ENCODE peak calls at places on chromosome 22, in eight cellular contexts. M is progenitor cell of endocrine pancreas, B is activated gamma-delta T cell treated with Interleukin-2 at 50 U/mL for 16 hours, R is brain microvascular endothelial cell, G is erythroblast, S is cardiac muscle cell, F is astrocyte of the cerebellum, P is IMR-90. Z is an unnamed sample.
A peak's percentile ranks its signal among the peaks of the same experiment; 100 is the strongest.

GRCh38 chr22:43407591-43407990 is 4.2 kb upstream of the MPPED1 start:
- DNase-seq in S (no peak), P (no peak), G (no peak), M (no peak), B (no peak), F (no peak), R (no peak), Z (no peak)

GRCh38 chr22:43312608-43313007 is 30.6 kb downstream of the SCUBE1 start:
- DNase-seq in F (no peak), G (no peak), M (no peak), P (no peak), S (no peak), R (no peak), B (no peak), Z (no peak)

GRCh38 chr22:40764743-40765441 is 54.3 kb downstream of the SLC25A17 start:
- DNase-seq in M (no peak), F (no peak), R (no peak), B (peak; percentile 6), P (no peak), G (no peak), S (no peak), Z (no peak)

GRCh38 chr22:37806409-37807338 is 1.1 kb upstream of the GCAT start:
- DNase-seq in M (no peak), S (peak; percentile 46), B (no peak), G (peak; percentile 88), P (peak; percentile 52), F (peak; percentile 47), R (no peak), Z (no peak)

GRCh38 chr22:39729141-39729934 is 158.8 kb downstream of the CACNA1I start:
- DNase-seq in F (no peak), M (no peak), R (no peak), B (no peak), P (no peak), G (no peak), S (no peak), Z (no peak)

GRCh38 chr22:45218974-45219373 is 21.7 kb downstream of the KIAA0930 start:
- DNase-seq in F (no peak), S (no peak), G (no peak), M (no peak), B (no peak), R (peak; percentile 17), P (peak; percentile 37), Z (peak; percentile 88)

GRCh38 chr22:37627545-37627944 is 11.9 kb upstream of the SH3BP1 start:
- DNase-seq in G (no peak), R (no peak), B (peak; percentile 64), M (no peak), S (no peak), F (no peak), P (no peak), Z (no peak)

GRCh38 chr22:31046591-31047226 is 34.4 kb upstream of the SMTN start:
- DNase-seq in B (no peak), P (peak; percentile 13), G (no peak), S (peak; percentile 81), M (no peak), R (no peak), F (no peak), Z (no peak)

GRCh38 chr22:24325105-24325757 is 54.6 kb downstream of the SPECC1L start:
- DNase-seq in P (peak; percentile 92), M (no peak), G (peak; percentile 60), F (peak; percentile 76), R (peak; percentile 73), B (no peak), S (peak; percentile 91), Z (peak; percentile 88)

GRCh38 chr22:36986242-36986821 is 32.9 kb downstream of the TST start:
- DNase-seq in B (no peak), M (no peak), G (peak; percentile 75), F (no peak), R (no peak), S (no peak), P (no peak), Z (no peak)

GRCh38 chr22:30008401-30008800 is 71.9 kb upstream of the HORMAD2 start:
- DNase-seq in F (no peak), R (no peak), M (no peak), S (no peak), P (no peak), G (no peak), B (no peak), Z (no peak)

GRCh38 chr22:32144875-32145274 is 14.2 kb downstream of the C22orf42 start:
- DNase-seq in S (no peak), M (no peak), G (no peak), R (no peak), B (no peak), P (no peak), F (no peak), Z (no peak)

GRCh38 chr22:45511847-45512261 is 9.2 kb downstream of the FBLN1 start:
- DNase-seq in G (no peak), P (peak; percentile 93), R (peak; percentile 70), M (no peak), B (no peak), F (peak; percentile 80), S (peak; percentile 93), Z (peak; percentile 97)

GRCh38 chr22:45598596-45599217 is 72.9 kb upstream of the ATXN10 start:
- DNase-seq in B (no peak), G (no peak), M (no peak), R (no peak), P (no peak), S (no peak), F (no peak), Z (no peak)

GRCh38 chr22:27613099-27614089 is 188.2 kb downstream of the MN1 start:
- DNase-seq in G (no peak), R (no peak), F (no peak), M (no peak), P (no peak), B (no peak), S (no peak), Z (no peak)

GRCh38 chr22:44248926-44249325 is 63.8 kb downstream of the SHISAL1 start:
- DNase-seq in M (no peak), F (no peak), S (no peak), R (no peak), P (no peak), G (no peak), B (no peak), Z (no peak)

GRCh38 chr22:48926663-48927062 is 901.0 kb downstream of the BRD1 start:
- DNase-seq in S (no peak), P (no peak), B (no peak), G (no peak), F (no peak), R (no peak), M (no peak), Z (no peak)

GRCh38 chr22:37279469-37279868 is 2.8 kb upstream of the CYTH4 start:
- DNase-seq in R (no peak), B (no peak), G (no peak), M (no peak), P (peak; percentile 9), S (no peak), F (peak; percentile 49), Z (no peak)

GRCh38 chr22:42868751-42869251 is 11.7 kb upstream of the ARFGAP3 start:
- DNase-seq in S (peak; percentile 28), M (no peak), G (no peak), R (no peak), P (peak; percentile 17), F (peak; percentile 67), B (no peak), Z (no peak)

GRCh38 chr22:24466831-24467249 is 28.3 kb upstream of the UPB1 start:
- DNase-seq in S (peak; percentile 89), P (peak; percentile 74), F (peak; percentile 61), G (no peak), R (peak; percentile 93), M (no peak), B (no peak), Z (peak; percentile 65)

GRCh38 chr22:43376765-43377485 is 33.8 kb upstream of the SCUBE1 start:
- DNase-seq in B (peak; percentile 71), F (no peak), M (no peak), R (peak; percentile 14), G (no peak), P (no peak), S (peak; percentile 25), Z (no peak)

GRCh38 chr22:39312410-39312809 is 7.0 kb downstream of the RPL3 start:
- DNase-seq in G (no peak), B (no peak), F (no peak), R (no peak), P (no peak), M (no peak), S (no peak), Z (no peak)

GRCh38 chr22:36048911-36049677 is 20.5 kb upstream of the RBFOX2 start:
- DNase-seq in F (no peak), G (no peak), P (peak; percentile 77), S (peak; percentile 55), M (no peak), R (peak; percentile 52), B (no peak), Z (peak; percentile 23)

GRCh38 chr22:30045001-30045887 is 35.0 kb upstream of the HORMAD2 start:
- DNase-seq in R (no peak), M (no peak), S (no peak), B (no peak), G (no peak), F (no peak), P (no peak), Z (no peak)

GRCh38 chr22:45136594-45136993 is 27.1 kb upstream of the NUP50 start:
- DNase-seq in F (no peak), B (no peak), R (no peak), P (no peak), M (no peak), S (no peak), G (no peak), Z (no peak)

GRCh38 chr22:23397008-23397617 is 183.0 kb downstream of the IGLL1 start:
- DNase-seq in G (no peak), B (no peak), S (no peak), M (no peak), F (no peak), P (no peak), R (no peak), Z (no peak)

GRCh38 chr22:28442951-28443876 is 236.4 kb downstream of the TTC28 start:
- DNase-seq in R (peak; percentile 63), B (peak; percentile 15), M (peak; percentile 15), F (peak; percentile 59), P (peak; percentile 76), G (peak; percentile 14), S (peak; percentile 87), Z (peak; percentile 74)

GRCh38 chr22:23147632-23148387 is 2.5 kb downstream of the RAB36 start:
- DNase-seq in F (no peak), R (peak; percentile 39), B (no peak), S (peak; percentile 92), G (no peak), M (no peak), P (peak; percentile 90), Z (no peak)

GRCh38 chr22:45069925-45070324 is 60.1 kb upstream of the PHF21B start:
- DNase-seq in S (no peak), M (no peak), F (no peak), R (no peak), G (no peak), B (no peak), P (no peak), Z (no peak)

GRCh38 chr22:47332246-47332980 is 570.0 kb downstream of the TBC1D22A start:
- DNase-seq in G (no peak), F (no peak), S (no peak), P (no peak), M (no peak), R (no peak), B (no peak), Z (no peak)

GRCh38 chr22:40665312-40665711 is 14.0 kb upstream of the MCHR1 start:
- DNase-seq in S (peak; percentile 50), B (no peak), R (no peak), F (no peak), G (no peak), P (peak; percentile 85), M (no peak), Z (no peak)

GRCh38 chr22:41350087-41350486 is 31.7 kb upstream of the TEF start:
- DNase-seq in S (no peak), B (no peak), G (peak; percentile 57), P (no peak), R (peak; percentile 14), F (no peak), M (no peak), Z (no peak)

GRCh38 chr22:44907765-44908737 is 101.8 kb downstream of the PHF21B start:
- DNase-seq in B (no peak), M (no peak), F (no peak), P (no peak), G (no peak), S (no peak), R (no peak), Z (no peak)

Z was measured in LHCN-M2.